ENCODE peak calls at places on chromosomes 1 and 21, in four cellular contexts. L is ovary, N is left ventricle myocardium inferior, G is dorsolateral prefrontal cortex. V is an unnamed sample.
A peak's percentile ranks its signal among the peaks of the same experiment; 100 is the strongest.

GRCh38 chr1:8026976-8027747 is 1.1 kb upstream of the ERRFI1 start:
- DNase-seq in L (peak; percentile 80), N (no peak), G (no peak), V (no peak)

GRCh38 chr1:212285685-212286436 is 651 bp downstream of the PPP2R5A start:
- DNase-seq in L (peak; percentile 74), N (peak; percentile 66), G (peak; percentile 56), V (peak; percentile 84)

GRCh38 chr1:203507227-203507626 is 13.3 kb downstream of the OPTC start:
- DNase-seq in L (peak; percentile 53), N (no peak), G (no peak), V (no peak)

GRCh38 chr1:43603004-43603403 is 46.9 kb upstream of the KDM4A start:
- DNase-seq in L (no peak), N (no peak), G (no peak), V (no peak)

GRCh38 chr1:27427329-27427728 is 34.9 kb downstream of the GPR3 start:
- DNase-seq in L (no peak), N (no peak), G (no peak), V (no peak)

GRCh38 chr1:149934326-149934725 is 2.4 kb downstream of the MTMR11 start:
- DNase-seq in L (no peak), N (no peak), G (no peak), V (no peak)

GRCh38 chr21:41653944-41654625 is 112.8 kb downstream of the RIPK4 start:
- DNase-seq in L (no peak), N (no peak), G (no peak), V (no peak)

GRCh38 chr1:44822131-44822701 is 13.9 kb downstream of the BTBD19 start:
- DNase-seq in L (no peak), N (no peak), G (no peak), V (no peak)

GRCh38 chr1:215568287-215568692 is 1.2 kb downstream of the KCTD3 start:
- DNase-seq in L (peak; percentile 32), N (no peak), G (peak; percentile 5), V (peak; percentile 11)

GRCh38 chr1:6044481-6045109 is 1.1 kb upstream of the KCNAB2 start:
- DNase-seq in L (no peak), N (no peak), G (no peak), V (no peak)

GRCh38 chr1:74502432-74502831 is 10.0 kb downstream of the LRRC53 start:
- DNase-seq in L (no peak), N (no peak), G (no peak), V (no peak)

GRCh38 chr1:11880181-11880575 is 21.4 kb upstream of the NPPB start:
- DNase-seq in L (no peak), N (no peak), G (no peak), V (no peak)

GRCh38 chr1:24459551-24460266 is 42.9 kb upstream of the RCAN3 start:
- DNase-seq in L (no peak), N (no peak), G (no peak), V (no peak)

GRCh38 chr21:36297938-36298572 is 21.9 kb upstream of the MORC3 start:
- DNase-seq in L (no peak), N (no peak), G (no peak), V (no peak)

GRCh38 chr1:234915923-234916675 is 212.5 kb downstream of the TOMM20 start:
- DNase-seq in L (no peak), N (peak; percentile 55), G (no peak), V (no peak)

GRCh38 chr1:109283748-109284600 is 1.0 kb upstream of the PSRC1 start:
- DNase-seq in L (no peak), N (no peak), G (no peak), V (no peak)

GRCh38 chr1:163230827-163231226 is 28.1 kb upstream of the RGS5 start:
- DNase-seq in L (no peak), N (no peak), G (no peak), V (no peak)

GRCh38 chr1:185608166-185608565 is 126.0 kb upstream of the HMCN1 start:
- DNase-seq in L (no peak), N (no peak), G (no peak), V (no peak)

GRCh38 chr1:187999973-188000372 is 1171.2 kb downstream of the PLA2G4A start:
- DNase-seq in L (no peak), N (no peak), G (no peak), V (no peak)

GRCh38 chr1:185916866-185917265 is 182.7 kb downstream of the HMCN1 start:
- DNase-seq in L (no peak), N (no peak), G (no peak), V (no peak)

GRCh38 chr1:13583964-13584791 is 546 bp downstream of the PDPN start:
- DNase-seq in L (peak; percentile 77), N (peak; percentile 42), G (no peak), V (no peak)

GRCh38 chr21:32372755-32373154 is 20.1 kb downstream of the URB1 start:
- DNase-seq in L (no peak), N (no peak), G (no peak), V (no peak)

GRCh38 chr1:6000444-6001288 is 8.4 kb upstream of the NPHP4 start:
- DNase-seq in L (no peak), N (peak; percentile 11), G (no peak), V (no peak)

GRCh38 chr1:21913763-21914162 is 23.3 kb downstream of the HSPG2 start:
- DNase-seq in L (no peak), N (no peak), G (no peak), V (no peak)

GRCh38 chr1:30645807-30646206 is 77.6 kb downstream of the MATN1 start:
- DNase-seq in L (no peak), N (no peak), G (no peak), V (no peak)

GRCh38 chr1:77975386-77975785 is 3.5 kb downstream of the FUBP1 start:
- DNase-seq in L (no peak), N (no peak), G (no peak), V (no peak)
- H3K27ac ChIP-seq in L (no peak overlapping the region), N (peak overlapping the region; percentile 12), G (no peak overlapping the region), V (no peak overlapping the region)

GRCh38 chr1:200989337-200989736 is 34.2 kb downstream of the KIF21B start:
- DNase-seq in L (no peak), N (no peak), G (no peak), V (no peak)
- H3K27ac ChIP-seq in L (no peak overlapping the region), N (no peak overlapping the region), G (no peak overlapping the region), V (no peak overlapping the region)

DNA sequence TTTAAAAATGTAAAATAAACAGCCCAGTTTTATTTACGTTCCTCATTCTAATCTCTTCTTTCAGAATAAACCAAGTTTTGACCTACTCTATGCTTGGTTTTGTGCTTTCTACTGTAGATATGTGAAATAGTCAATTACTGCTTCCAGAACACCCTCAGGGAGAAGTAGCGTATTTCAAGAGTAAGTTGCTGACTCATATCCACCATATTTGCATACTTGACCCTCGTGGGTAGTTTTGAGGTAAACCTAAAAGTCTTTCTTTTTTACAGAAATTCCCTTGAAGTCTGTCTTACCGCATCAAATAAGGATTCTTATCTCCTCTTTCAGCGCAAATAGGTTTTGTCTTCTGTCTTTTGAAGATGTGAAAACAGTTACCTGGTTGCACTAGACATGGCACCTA is 1.4 kb upstream of the OR2L3 start:
- DNase-seq in L (no peak), N (no peak), G (no peak), V (no peak)
- H3K27ac ChIP-seq in L (no peak overlapping the region), N (no peak overlapping the region), G (no peak overlapping the region), V (no peak overlapping the region)

GRCh38 chr1:58724483-58724882 is 24.6 kb upstream of the MYSM1 start:
- DNase-seq in L (no peak), N (no peak), G (no peak), V (no peak)

GRCh38 chr1:58722414-58722813 is 22.6 kb upstream of the MYSM1 start:
- DNase-seq in L (no peak), N (no peak), G (no peak), V (no peak)

GRCh38 chr1:58727363-58727762 is 27.5 kb upstream of the MYSM1 start:
- DNase-seq in L (no peak), N (no peak), G (no peak), V (no peak)

GRCh38 chr1:58722967-58723366 is 23.1 kb upstream of the MYSM1 start:
- DNase-seq in L (no peak), N (no peak), G (no peak), V (no peak)

GRCh38 chr1:58726581-58726980 is 26.7 kb upstream of the MYSM1 start:
- DNase-seq in L (no peak), N (no peak), G (no peak), V (no peak)
- H3K27ac ChIP-seq in L (no peak overlapping the region), N (no peak overlapping the region), G (no peak overlapping the region), V (no peak overlapping the region)

GRCh38 chr1:170685166-170685565 is 21.2 kb downstream of the PRRX1 start:
- DNase-seq in L (no peak), N (no peak), G (no peak), V (no peak)
- H3K27ac ChIP-seq in L (no peak overlapping the region), N (no peak overlapping the region), G (no peak overlapping the region), V (no peak overlapping the region)

DNA sequence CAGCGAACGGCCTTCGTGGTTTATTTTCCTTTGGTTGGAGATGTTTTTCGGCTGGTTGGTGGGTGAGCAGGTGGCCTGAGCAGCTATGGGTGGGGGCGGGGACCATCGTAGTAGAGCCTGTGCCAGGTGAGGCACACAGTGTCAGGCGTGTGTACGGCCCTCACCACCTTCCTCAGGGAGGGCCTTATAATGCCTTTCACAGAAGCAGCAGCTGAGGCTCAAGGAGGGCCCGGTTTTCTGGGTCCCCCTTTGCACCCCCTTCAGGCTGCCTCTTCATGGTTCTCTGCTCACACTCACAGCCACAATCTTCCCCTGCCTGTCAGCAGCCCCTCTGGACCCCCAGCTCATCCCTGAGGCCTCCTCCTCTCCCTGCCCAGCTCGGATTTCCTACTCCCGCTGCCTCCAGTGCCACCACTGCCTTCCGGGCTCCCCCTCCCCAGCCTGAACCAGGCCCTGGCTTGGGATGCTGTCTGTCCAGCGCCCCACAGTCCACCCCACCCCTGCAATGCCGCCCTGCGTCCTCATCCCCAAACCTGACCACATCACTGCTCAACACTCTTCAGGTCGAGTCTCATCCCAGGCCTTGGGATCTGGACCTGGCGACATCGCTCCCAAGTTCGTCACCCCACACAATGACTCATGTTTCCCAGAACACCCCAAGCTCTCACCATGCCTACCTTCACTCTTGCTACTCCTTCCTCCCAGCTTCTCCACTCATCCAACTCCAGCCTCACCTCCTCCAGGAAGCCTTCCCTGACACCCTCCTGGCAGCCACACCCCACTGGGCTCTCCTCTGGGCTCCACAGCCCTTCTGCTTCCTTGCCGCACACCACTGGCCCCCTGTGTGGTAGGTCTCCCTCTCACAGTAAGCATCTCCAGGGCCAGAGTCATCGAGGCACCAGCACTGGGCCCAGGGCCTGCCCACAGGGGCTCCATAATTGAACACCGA is 53.9 kb downstream of the DMRTB1 start:
- DNase-seq in L (no peak), N (no peak), G (no peak), V (no peak)
- H3K27ac ChIP-seq in L (no peak overlapping the region), N (no peak overlapping the region), G (no peak overlapping the region), V (no peak overlapping the region)

DNA sequence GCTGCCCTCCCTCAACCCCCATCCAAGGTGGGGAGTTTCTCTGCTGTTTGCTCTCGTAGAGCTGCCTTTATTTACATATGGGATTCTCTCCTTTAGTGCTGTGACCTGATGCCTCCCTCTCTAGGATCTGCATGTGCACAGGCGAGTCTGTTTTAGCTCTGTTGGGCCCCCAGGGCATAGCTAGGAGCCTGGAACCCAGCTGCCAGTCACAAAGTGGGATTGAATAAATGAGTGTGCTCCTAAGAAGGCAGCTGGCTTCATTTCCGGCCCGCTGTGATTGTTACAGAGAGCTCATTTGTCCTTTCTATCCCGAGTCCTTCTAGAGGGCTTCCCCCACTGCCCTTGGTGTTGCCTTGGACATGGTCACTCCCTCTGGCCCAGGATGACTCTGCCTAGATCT is 176.6 kb downstream of the GRIK3 start:
- DNase-seq in L (no peak), N (no peak), G (no peak), V (no peak)
- H3K27ac ChIP-seq in L (no peak overlapping the region), N (no peak overlapping the region), G (no peak overlapping the region), V (no peak overlapping the region)